ENCODE peak calls at places on chromosome 17, in nine cellular contexts. One of them, this sample, is unnamed.

GRCh38 chr17:49193513-49194296 is 16.7 kb downstream of the GNGT2 start:
- DNase-seq in kidney epithelial cell: peak
- DNase-seq in hippocampal formation: peak
- DNase-seq in naive thymus-derived CD8-positive, alpha-beta T cell: no peak
- DNase-seq in GM20000: peak
- DNase-seq in uterus: peak
- DNase-seq in activated naive CD8-positive, alpha-beta T cell treated with anti-CD3 and anti-CD28 coated beads, Interleukin-2, amount 50 U/mL, for 24 hours: peak
- DNase-seq in kidney tubule cell: peak
- DNase-seq in activated gamma-delta T cell treated with Interleukin-2 at 50 U/mL for 16 hours: no peak
- DNase-seq in this sample: peak

GRCh38 chr17:2239882-2240430 is 63.6 kb downstream of the SMG6 start:
- DNase-seq in kidney epithelial cell: peak
- DNase-seq in hippocampal formation: no peak
- DNase-seq in naive thymus-derived CD8-positive, alpha-beta T cell: no peak
- DNase-seq in GM20000: peak
- DNase-seq in uterus: peak
- DNase-seq in activated naive CD8-positive, alpha-beta T cell treated with anti-CD3 and anti-CD28 coated beads, Interleukin-2, amount 50 U/mL, for 24 hours: peak
- DNase-seq in kidney tubule cell: peak
- DNase-seq in activated gamma-delta T cell treated with Interleukin-2 at 50 U/mL for 16 hours: no peak
- DNase-seq in this sample: peak

GRCh38 chr17:83080641-83081560 is 1.5 kb downstream of the METRNL start:
- DNase-seq in kidney epithelial cell: no peak
- DNase-seq in hippocampal formation: no peak
- DNase-seq in naive thymus-derived CD8-positive, alpha-beta T cell: no peak
- DNase-seq in GM20000: peak
- DNase-seq in uterus: peak
- DNase-seq in activated naive CD8-positive, alpha-beta T cell treated with anti-CD3 and anti-CD28 coated beads, Interleukin-2, amount 50 U/mL, for 24 hours: peak
- DNase-seq in kidney tubule cell: peak
- DNase-seq in activated gamma-delta T cell treated with Interleukin-2 at 50 U/mL for 16 hours: peak
- DNase-seq in this sample: peak

GRCh38 chr17:69090365-69090764 is 29.6 kb upstream of the ABCA9 start:
- DNase-seq in kidney epithelial cell: no peak
- DNase-seq in hippocampal formation: no peak
- DNase-seq in naive thymus-derived CD8-positive, alpha-beta T cell: no peak
- DNase-seq in GM20000: no peak
- DNase-seq in uterus: no peak
- DNase-seq in activated naive CD8-positive, alpha-beta T cell treated with anti-CD3 and anti-CD28 coated beads, Interleukin-2, amount 50 U/mL, for 24 hours: no peak
- DNase-seq in kidney tubule cell: no peak
- DNase-seq in activated gamma-delta T cell treated with Interleukin-2 at 50 U/mL for 16 hours: no peak
- DNase-seq in this sample: no peak

GRCh38 chr17:72342582-72343527 is 222.0 kb downstream of the SOX9 start:
- DNase-seq in kidney epithelial cell: peak
- DNase-seq in hippocampal formation: peak
- DNase-seq in naive thymus-derived CD8-positive, alpha-beta T cell: no peak
- DNase-seq in GM20000: no peak
- DNase-seq in uterus: peak
- DNase-seq in activated naive CD8-positive, alpha-beta T cell treated with anti-CD3 and anti-CD28 coated beads, Interleukin-2, amount 50 U/mL, for 24 hours: no peak
- DNase-seq in kidney tubule cell: peak
- DNase-seq in activated gamma-delta T cell treated with Interleukin-2 at 50 U/mL for 16 hours: no peak
- DNase-seq in this sample: peak

GRCh38 chr17:75370288-75370687 is 35.2 kb downstream of the GRB2 start:
- DNase-seq in kidney epithelial cell: no peak
- DNase-seq in hippocampal formation: peak
- DNase-seq in naive thymus-derived CD8-positive, alpha-beta T cell: no peak
- DNase-seq in GM20000: no peak
- DNase-seq in uterus: no peak
- DNase-seq in activated naive CD8-positive, alpha-beta T cell treated with anti-CD3 and anti-CD28 coated beads, Interleukin-2, amount 50 U/mL, for 24 hours: no peak
- DNase-seq in kidney tubule cell: no peak
- DNase-seq in activated gamma-delta T cell treated with Interleukin-2 at 50 U/mL for 16 hours: no peak
- DNase-seq in this sample: no peak

GRCh38 chr17:79970576-79971068 is 65.0 kb downstream of the TBC1D16 start:
- DNase-seq in kidney epithelial cell: no peak
- DNase-seq in hippocampal formation: peak
- DNase-seq in naive thymus-derived CD8-positive, alpha-beta T cell: peak
- DNase-seq in GM20000: peak
- DNase-seq in uterus: peak
- DNase-seq in activated naive CD8-positive, alpha-beta T cell treated with anti-CD3 and anti-CD28 coated beads, Interleukin-2, amount 50 U/mL, for 24 hours: peak
- DNase-seq in kidney tubule cell: no peak
- DNase-seq in activated gamma-delta T cell treated with Interleukin-2 at 50 U/mL for 16 hours: no peak
- DNase-seq in this sample: peak

GRCh38 chr17:8125947-8126305 is 2.0 kb upstream of the HES7 start:
- DNase-seq in kidney epithelial cell: no peak
- DNase-seq in hippocampal formation: no peak
- DNase-seq in naive thymus-derived CD8-positive, alpha-beta T cell: no peak
- DNase-seq in GM20000: no peak
- DNase-seq in uterus: no peak
- DNase-seq in activated naive CD8-positive, alpha-beta T cell treated with anti-CD3 and anti-CD28 coated beads, Interleukin-2, amount 50 U/mL, for 24 hours: peak
- DNase-seq in kidney tubule cell: peak
- DNase-seq in activated gamma-delta T cell treated with Interleukin-2 at 50 U/mL for 16 hours: no peak
- DNase-seq in this sample: peak

This sample was measured in ACHN.